ENCODE peak calls at places on chromosomes 5 and 9, in five cellular contexts. One of them, this sample, is unnamed.
A peak's percentile ranks its signal among the peaks of the same experiment; 100 is the strongest.

GRCh38 chr5:71533614-71534013 is 53.5 kb upstream of the MCCC2 start:
- DNase-seq in H9: no peak
- DNase-seq in IMR-90: peak; percentile 38
- DNase-seq in neuronal stem cell: no peak
- DNase-seq in H1: no peak
- DNase-seq in this sample: peak; percentile 62

GRCh38 chr9:128205296-128205944 is 2.2 kb downstream of the DNM1 start:
- DNase-seq in H9: no peak
- DNase-seq in IMR-90: no peak
- DNase-seq in neuronal stem cell: no peak
- DNase-seq in H1: no peak
- DNase-seq in this sample: no peak

GRCh38 chr9:81656004-81656403 is 33.3 kb downstream of the TLE1 start:
- DNase-seq in H9: no peak
- DNase-seq in IMR-90: no peak
- DNase-seq in neuronal stem cell: no peak
- DNase-seq in H1: no peak
- DNase-seq in this sample: no peak

GRCh38 chr9:121399883-121400607 is 30.0 kb upstream of the STOM start:
- DNase-seq in H9: no peak
- DNase-seq in IMR-90: peak; percentile 86
- DNase-seq in neuronal stem cell: peak; percentile 65
- DNase-seq in H1: no peak
- DNase-seq in this sample: peak; percentile 81

GRCh38 chr9:128006360-128007024 is 25.7 kb upstream of the EEIG1 start:
- DNase-seq in H9: no peak
- DNase-seq in IMR-90: peak; percentile 36
- DNase-seq in neuronal stem cell: no peak
- DNase-seq in H1: no peak
- DNase-seq in this sample: peak; percentile 44

GRCh38 chr5:149500922-149501582 is 50.2 kb downstream of the CSNK1A1 start:
- DNase-seq in H9: no peak
- DNase-seq in IMR-90: peak; percentile 94
- DNase-seq in neuronal stem cell: no peak
- DNase-seq in H1: no peak
- DNase-seq in this sample: peak; percentile 96

GRCh38 chr5:89703799-89704198 is 705.8 kb downstream of the CETN3 start:
- DNase-seq in H9: peak; percentile 52
- DNase-seq in IMR-90: no peak
- DNase-seq in neuronal stem cell: peak; percentile 87
- DNase-seq in H1: peak; percentile 57
- DNase-seq in this sample: peak; percentile 41

GRCh38 chr9:105656131-105656921 is 5.9 kb upstream of the TAL2 start:
- DNase-seq in H9: peak; percentile 43
- DNase-seq in IMR-90: no peak
- DNase-seq in neuronal stem cell: no peak
- DNase-seq in H1: no peak
- DNase-seq in this sample: no peak

GRCh38 chr9:97706246-97706645 is 9.1 kb upstream of the XPA start:
- DNase-seq in H9: no peak
- DNase-seq in IMR-90: peak; percentile 31
- DNase-seq in neuronal stem cell: no peak
- DNase-seq in H1: no peak
- DNase-seq in this sample: no peak

GRCh38 chr5:7878381-7878873 is 9.5 kb downstream of the MTRR start:
- DNase-seq in H9: no peak
- DNase-seq in IMR-90: peak; percentile 76
- DNase-seq in neuronal stem cell: no peak
- DNase-seq in H1: no peak
- DNase-seq in this sample: no peak

GRCh38 chr5:177479774-177480173 is 6.3 kb upstream of the DBN1 start:
- DNase-seq in H9: no peak
- DNase-seq in IMR-90: peak; percentile 71
- DNase-seq in neuronal stem cell: no peak
- DNase-seq in H1: no peak
- DNase-seq in this sample: peak; percentile 85

GRCh38 chr9:69330580-69330979 is 5.6 kb downstream of the ENTREP1 start:
- DNase-seq in H9: no peak
- DNase-seq in IMR-90: no peak
- DNase-seq in neuronal stem cell: no peak
- DNase-seq in H1: no peak
- DNase-seq in this sample: no peak

GRCh38 chr5:110401881-110402280 is 324.6 kb downstream of the TMEM232 start:
- DNase-seq in H9: no peak
- DNase-seq in IMR-90: no peak
- DNase-seq in neuronal stem cell: no peak
- DNase-seq in H1: no peak
- DNase-seq in this sample: peak; percentile 67

GRCh38 chr5:112742424-112742823 is 4.7 kb downstream of the APC start:
- DNase-seq in H9: no peak
- DNase-seq in IMR-90: no peak
- DNase-seq in neuronal stem cell: no peak
- DNase-seq in H1: no peak
- DNase-seq in this sample: peak; percentile 29

GRCh38 chr9:34430843-34431437 is 27.4 kb downstream of the FAM219A start:
- DNase-seq in H9: peak; percentile 69
- DNase-seq in IMR-90: peak; percentile 85
- DNase-seq in neuronal stem cell: peak; percentile 72
- DNase-seq in H1: peak; percentile 34
- DNase-seq in this sample: peak; percentile 70

GRCh38 chr5:113615708-113616107 is 102.2 kb downstream of the YTHDC2 start:
- DNase-seq in H9: no peak
- DNase-seq in IMR-90: peak; percentile 60
- DNase-seq in neuronal stem cell: no peak
- DNase-seq in H1: no peak
- DNase-seq in this sample: peak; percentile 87

GRCh38 chr5:171664489-171664888 is 121.1 kb upstream of the SMIM23 start:
- DNase-seq in H9: no peak
- DNase-seq in IMR-90: no peak
- DNase-seq in neuronal stem cell: no peak
- DNase-seq in H1: no peak
- DNase-seq in this sample: no peak

GRCh38 chr5:171666815-171667214 is 118.8 kb upstream of the SMIM23 start:
- DNase-seq in H9: no peak
- DNase-seq in IMR-90: no peak
- DNase-seq in neuronal stem cell: no peak
- DNase-seq in H1: no peak
- DNase-seq in this sample: no peak

GRCh38 chr5:171672556-171672955 is 113.1 kb upstream of the SMIM23 start:
- DNase-seq in H9: no peak
- DNase-seq in IMR-90: no peak
- DNase-seq in neuronal stem cell: no peak
- DNase-seq in H1: no peak
- DNase-seq in this sample: no peak

GRCh38 chr5:171667341-171668096 is 118.1 kb upstream of the SMIM23 start:
- DNase-seq in H9: peak; percentile 84
- DNase-seq in IMR-90: peak; percentile 72
- DNase-seq in neuronal stem cell: peak; percentile 72
- DNase-seq in H1: peak; percentile 56
- DNase-seq in this sample: peak; percentile 9

GRCh38 chr5:171668097-171668412 is 117.6 kb upstream of the SMIM23 start:
- DNase-seq in H9: no peak
- DNase-seq in IMR-90: no peak
- DNase-seq in neuronal stem cell: no peak
- DNase-seq in H1: no peak
- DNase-seq in this sample: no peak
- H2AFZ ChIP-seq in H9: no peak overlapping the region
- H2AFZ ChIP-seq in IMR-90: peak overlapping the region; percentile 79
- H2AFZ ChIP-seq in neuronal stem cell: peak overlapping the region; percentile 38
- H2AFZ ChIP-seq in H1: peak overlapping the region; percentile 82
- H2AFZ ChIP-seq in this sample: no peak overlapping the region

DNA sequence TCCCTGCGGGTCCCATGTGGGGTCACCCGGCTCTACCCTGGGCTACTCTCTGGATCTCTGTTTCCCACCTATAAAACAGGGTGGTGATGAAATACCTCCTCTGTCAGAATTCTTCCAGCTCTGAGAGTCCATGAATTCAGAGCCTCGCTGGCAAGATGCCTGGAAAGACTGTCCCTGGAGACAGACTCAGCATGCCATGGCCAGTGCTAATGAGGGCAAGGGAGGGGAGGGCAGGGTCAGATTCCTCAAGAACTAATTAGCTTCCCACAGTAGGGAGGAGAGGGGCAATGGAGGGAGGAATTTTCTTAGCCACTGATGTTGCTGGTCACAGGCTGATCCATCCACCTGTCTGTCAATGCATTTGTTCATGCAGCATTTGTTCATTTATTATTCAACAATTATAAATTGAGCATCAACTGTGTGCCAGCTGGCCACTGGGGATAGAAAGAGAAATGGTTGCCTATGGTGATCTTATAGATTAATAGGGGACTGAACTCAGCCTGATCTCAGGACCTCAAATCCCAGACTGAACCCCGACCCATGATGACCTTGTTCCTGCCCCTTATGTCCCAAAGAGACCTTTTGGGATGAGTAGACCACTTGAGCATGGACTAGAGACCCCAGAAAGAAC is 4.7 kb downstream of the SYNPO start:
- DNase-seq in H9: no peak
- DNase-seq in IMR-90: peak; percentile 71
- DNase-seq in neuronal stem cell: peak; percentile 83
- DNase-seq in H1: no peak
- DNase-seq in this sample: peak; percentile 87
- H2BK5ac ChIP-seq in H9: no peak overlapping the region
- H2BK5ac ChIP-seq in IMR-90: peak overlapping the region; percentile 21
- H2BK5ac ChIP-seq in neuronal stem cell: peak overlapping the region; percentile 4
- H2BK5ac ChIP-seq in H1: no peak overlapping the region
- H2BK5ac ChIP-seq in this sample: no peak overlapping the region

GRCh38 chr9:114905160-114905940 is 25.0 kb downstream of the TNFSF8 start:
- DNase-seq in H9: no peak
- DNase-seq in IMR-90: no peak
- DNase-seq in neuronal stem cell: no peak
- DNase-seq in H1: no peak
- DNase-seq in this sample: no peak
- H2BK120ac ChIP-seq in H9: no peak overlapping the region
- H2BK120ac ChIP-seq in IMR-90: no peak overlapping the region
- H2BK120ac ChIP-seq in neuronal stem cell: no peak overlapping the region
- H2BK120ac ChIP-seq in H1: no peak overlapping the region
- H2BK120ac ChIP-seq in this sample: no peak overlapping the region

GRCh38 chr9:72588336-72588735 is 66.9 kb downstream of the TMC1 start:
- DNase-seq in H9: no peak
- DNase-seq in IMR-90: peak; percentile 29
- DNase-seq in neuronal stem cell: no peak
- DNase-seq in H1: no peak
- DNase-seq in this sample: no peak

GRCh38 chr9:72597181-72597517 is 75.7 kb downstream of the TMC1 start:
- DNase-seq in H9: peak; percentile 34
- DNase-seq in IMR-90: no peak
- DNase-seq in neuronal stem cell: no peak
- DNase-seq in H1: no peak
- DNase-seq in this sample: no peak

GRCh38 chr9:72589684-72590555 is 68.5 kb downstream of the TMC1 start:
- DNase-seq in H9: no peak
- DNase-seq in IMR-90: peak; percentile 16
- DNase-seq in neuronal stem cell: no peak
- DNase-seq in H1: no peak
- DNase-seq in this sample: no peak

GRCh38 chr9:72596451-72597180 is 75.2 kb downstream of the TMC1 start:
- DNase-seq in H9: no peak
- DNase-seq in IMR-90: no peak
- DNase-seq in neuronal stem cell: no peak
- DNase-seq in H1: no peak
- DNase-seq in this sample: no peak

DNA sequence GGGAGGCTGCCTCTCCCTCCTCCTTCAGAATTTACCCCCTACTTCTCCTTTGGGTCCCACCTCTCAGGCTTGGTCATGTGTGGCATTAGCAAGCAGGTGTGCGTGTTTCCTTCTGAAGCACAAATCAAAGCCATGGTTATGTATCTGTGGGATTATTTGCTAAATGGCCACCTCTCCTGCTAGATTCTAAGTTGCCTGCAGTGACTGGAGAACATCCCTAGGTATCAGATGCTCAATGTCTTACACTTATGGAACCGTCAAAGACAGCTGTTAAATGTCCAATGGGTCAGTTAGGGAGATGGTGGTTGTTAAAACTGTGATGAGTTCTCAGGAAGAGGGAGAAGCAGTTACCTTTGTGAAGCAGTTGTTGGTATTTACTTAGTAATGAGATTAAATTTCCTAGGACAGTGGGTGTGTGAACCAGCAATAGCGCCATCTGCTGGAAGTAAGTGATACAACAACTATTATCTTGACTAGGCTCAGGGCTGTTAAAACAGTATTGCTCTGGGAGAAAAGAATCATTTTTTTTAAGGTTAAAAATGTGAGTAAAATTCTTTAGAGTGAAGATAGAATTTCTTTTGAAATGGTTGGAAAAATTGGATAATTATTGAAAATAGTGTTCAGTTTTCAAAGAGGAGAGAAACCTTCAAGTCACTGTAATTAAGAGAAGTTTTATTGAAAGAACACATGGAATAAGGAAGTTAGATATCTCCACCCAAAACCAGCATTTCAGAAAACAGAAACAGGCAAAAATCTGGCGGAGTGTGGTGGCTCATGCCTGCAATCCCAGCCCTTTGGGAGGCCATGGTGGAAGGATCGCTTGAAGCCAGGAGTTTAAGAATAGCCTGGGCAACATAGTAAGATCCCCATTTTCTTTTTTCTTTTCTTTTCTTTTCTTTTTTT is 71.3 kb downstream of the TMC1 start:
- DNase-seq in H9: peak; percentile 41
- DNase-seq in IMR-90: peak; percentile 72
- DNase-seq in neuronal stem cell: peak; percentile 50
- DNase-seq in H1: no peak
- DNase-seq in this sample: peak; percentile 72
- H2AFZ ChIP-seq in H9: peak overlapping the region; percentile 34
- H2AFZ ChIP-seq in IMR-90: peak overlapping the region; percentile 35
- H2AFZ ChIP-seq in neuronal stem cell: peak overlapping the region; percentile 10
- H2AFZ ChIP-seq in H1: peak overlapping the region; percentile 92
- H2AFZ ChIP-seq in this sample: no peak overlapping the region

GRCh38 chr9:133714606-133715294 is 23.4 kb downstream of the SARDH start:
- DNase-seq in H9: peak; percentile 34
- DNase-seq in IMR-90: peak; percentile 84
- DNase-seq in neuronal stem cell: no peak
- DNase-seq in H1: no peak
- DNase-seq in this sample: peak; percentile 95
- H2BK5ac ChIP-seq in H9: no peak overlapping the region
- H2BK5ac ChIP-seq in IMR-90: peak overlapping the region; percentile 92
- H2BK5ac ChIP-seq in neuronal stem cell: no peak overlapping the region
- H2BK5ac ChIP-seq in H1: no peak overlapping the region
- H2BK5ac ChIP-seq in this sample: no peak overlapping the region

This sample was measured in mesenchymal stem cell.